ENCODE peak calls at places on chromosomes 4 and X, in seven cellular contexts. X, T, P, Q, V, S and M are unnamed samples. For H3K4me1, the result is how much of the 10 kb centered on the place peaks cover.

GRCh38 chr4:53196872-53197759 is 168.7 kb downstream of the SCFD2 start:
- DNase-seq in X (peak), T (no peak), P (peak), Q (no peak), V (peak), S (no peak), M (peak)

GRCh38 chr4:87524456-87524855 is 4.7 kb downstream of the SPARCL1 start:
- DNase-seq in X (no peak), T (no peak), P (no peak), Q (no peak), V (no peak), S (no peak), M (no peak)

GRCh38 chr4:7029212-7029611 is 14.0 kb upstream of the TADA2B start:
- DNase-seq in X (no peak), T (no peak), P (no peak), Q (no peak), V (no peak), S (no peak), M (no peak)

GRCh38 chr4:706834-707598 is 1.4 kb downstream of the PCGF3 start:
- DNase-seq in X (no peak), T (no peak), P (no peak), Q (no peak), V (no peak), S (no peak), M (no peak)

GRCh38 chrX:115694028-115694427 is 133.1 kb downstream of the PLS3 start:
- DNase-seq in X (no peak), T (no peak), P (no peak), Q (no peak), V (no peak), S (no peak), M (no peak)

GRCh38 chr4:69617083-69617694 is 22.3 kb downstream of the UGT2A2 start:
- DNase-seq in X (no peak), T (no peak), P (peak), Q (no peak), V (peak), S (no peak), M (peak)

GRCh38 chr4:85005865-85006377 is 39.4 kb upstream of the WDFY3 start:
- DNase-seq in X (no peak), T (no peak), P (no peak), Q (no peak), V (no peak), S (no peak), M (no peak)

GRCh38 chr4:155062948-155063347 is 145.5 kb upstream of the NPY2R start:
- DNase-seq in X (no peak), T (no peak), P (no peak), Q (no peak), V (no peak), S (no peak), M (no peak)

GRCh38 chr4:181775298-181775697 is 467.9 kb upstream of the TENM3 start:
- DNase-seq in X (no peak), T (no peak), P (no peak), Q (no peak), V (no peak), S (no peak), M (no peak)

GRCh38 chr4:113587156-113587555 is 174.4 kb downstream of the CAMK2D start:
- DNase-seq in X (no peak), T (no peak), P (no peak), Q (no peak), V (no peak), S (no peak), M (peak)

GRCh38 chr4:175929932-175930331 is 117.9 kb upstream of the GPM6A start:
- DNase-seq in X (no peak), T (no peak), P (no peak), Q (no peak), V (no peak), S (no peak), M (no peak)

GRCh38 chr4:166501941-166502382 is 628.9 kb downstream of the TLL1 start:
- DNase-seq in X (no peak), T (peak), P (peak), Q (no peak), V (peak), S (no peak), M (peak)

GRCh38 chr4:128574706-128575105 is 234.8 kb upstream of the JADE1 start:
- DNase-seq in X (peak), T (peak), P (peak), Q (peak), V (peak), S (peak), M (peak)

GRCh38 chr4:10698172-10698571 is 13.6 kb upstream of the CLNK start:
- DNase-seq in X (no peak), T (no peak), P (no peak), Q (no peak), V (no peak), S (no peak), M (no peak)

GRCh38 chr4:153232768-153233167 is 28.5 kb downstream of the TRIM2 start:
- DNase-seq in X (no peak), T (peak), P (peak), Q (peak), V (peak), S (peak), M (peak)

GRCh38 chrX:153459976-153460375 is 10.4 kb downstream of the HAUS7 start:
- DNase-seq in X (no peak), T (no peak), P (no peak), Q (no peak), V (no peak), S (no peak), M (no peak)

GRCh38 chrX:39730671-39731389 is 366.9 kb downstream of the BCOR start:
- DNase-seq in X (peak), T (peak), P (no peak), Q (peak), V (peak), S (peak), M (peak)

GRCh38 chr4:6999172-7000086 is 43.7 kb upstream of the TADA2B start:
- DNase-seq in X (peak), T (no peak), P (peak), Q (no peak), V (no peak), S (no peak), M (no peak)

GRCh38 chr4:14532436-14532835 is 469.8 kb upstream of the CPEB2 start:
- DNase-seq in X (no peak), T (no peak), P (no peak), Q (no peak), V (no peak), S (no peak), M (no peak)

GRCh38 chrX:131840799-131841495 is 182.2 kb upstream of the STK26 start:
- DNase-seq in X (no peak), T (no peak), P (no peak), Q (no peak), V (no peak), S (no peak), M (no peak)

GRCh38 chr4:3388461-3389185 is 53.1 kb upstream of the HGFAC start:
- DNase-seq in X (no peak), T (no peak), P (no peak), Q (no peak), V (no peak), S (no peak), M (no peak)

GRCh38 chr4:101597204-101597603 is 193.3 kb upstream of the BANK1 start:
- DNase-seq in X (peak), T (no peak), P (no peak), Q (no peak), V (no peak), S (no peak), M (no peak)

GRCh38 chr4:26368685-26369084 is 47.9 kb downstream of the RBPJ start:
- DNase-seq in X (no peak), T (no peak), P (no peak), Q (no peak), V (no peak), S (no peak), M (peak)

GRCh38 chr4:26372076-26372475 is 51.3 kb downstream of the RBPJ start:
- DNase-seq in X (no peak), T (no peak), P (no peak), Q (no peak), V (no peak), S (no peak), M (no peak)

GRCh38 chr4:26375589-26375988 is 54.8 kb downstream of the RBPJ start:
- DNase-seq in X (no peak), T (no peak), P (no peak), Q (no peak), V (no peak), S (no peak), M (no peak)

GRCh38 chr4:26369132-26370036 is 48.6 kb downstream of the RBPJ start:
- DNase-seq in X (no peak), T (no peak), P (no peak), Q (no peak), V (no peak), S (no peak), M (peak)

DNA sequence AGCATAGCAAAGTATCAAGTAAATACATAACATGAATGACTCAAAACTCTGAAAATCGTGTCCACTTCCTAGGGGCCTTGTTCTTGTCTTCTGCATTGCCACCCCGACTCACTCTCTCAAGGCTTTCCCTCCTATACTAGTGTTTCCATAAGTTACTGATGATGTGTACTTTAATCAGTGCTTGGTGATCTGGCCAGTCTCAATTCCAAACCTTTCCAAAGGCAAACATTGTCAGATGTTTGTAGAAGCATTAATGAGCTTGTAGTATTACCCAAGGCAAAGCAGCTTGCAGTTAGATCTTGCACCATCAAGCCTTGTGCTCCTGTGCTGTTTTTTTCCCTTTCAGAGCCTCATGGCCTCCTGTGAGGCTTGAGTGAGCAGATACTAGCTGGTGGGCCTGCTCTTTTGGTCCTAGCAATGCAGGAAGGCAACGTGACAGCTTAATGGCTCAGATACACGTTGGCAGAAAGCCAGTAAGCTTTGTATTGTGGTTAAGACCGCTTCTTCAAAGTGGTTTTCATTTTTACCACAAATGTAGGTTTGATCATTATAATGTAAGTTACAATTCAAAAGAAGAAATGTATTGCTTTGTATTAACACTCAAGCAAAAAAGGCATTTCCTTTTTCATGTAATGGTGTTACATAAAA is 51.8 kb downstream of the RBPJ start:
- DNase-seq in X (peak), T (no peak), P (no peak), Q (no peak), V (no peak), S (no peak), M (peak)
- H3K4me1 ChIP-seq in X (under half), T (under half), P (under half), Q (under half), V (under half), S (under half), M (under half)

DNA sequence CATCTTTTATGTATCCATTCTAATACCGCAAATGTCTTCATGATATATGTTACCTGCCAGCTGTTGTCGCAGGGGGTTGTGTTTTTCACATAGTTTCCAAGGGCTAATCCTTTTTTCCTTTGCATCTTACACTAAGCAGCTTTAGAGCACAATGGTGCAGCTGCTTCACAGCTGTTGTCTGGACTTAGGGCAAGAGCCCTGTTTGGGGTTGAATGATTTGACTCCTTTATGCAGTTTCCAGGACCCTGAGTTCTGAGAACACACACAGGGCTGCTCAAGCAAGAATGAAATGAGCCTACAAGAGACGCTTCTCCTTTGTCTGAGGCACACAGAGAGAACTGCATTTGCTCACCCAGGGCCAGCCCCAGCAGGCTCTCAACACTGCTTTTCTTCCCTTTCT is 20.2 kb downstream of the CCNG2 start:
- DNase-seq in X (no peak), T (no peak), P (no peak), Q (no peak), V (no peak), S (no peak), M (peak)
- H3K4me1 ChIP-seq in X (under half), T (under half), P (under half), Q (under half), V (under half), S (under half), M (under half)

GRCh38 chrX:107672955-107673378 is 44.7 kb downstream of the PRPS1 start:
- DNase-seq in X (peak), T (peak), P (peak), Q (peak), V (peak), S (peak), M (peak)
- H3K4me1 ChIP-seq in X (under half), T (under half), P (under half), Q (under half), V (under half), S (under half), M (under half)

GRCh38 chrX:105219454-105220401 is 766 bp downstream of the TEX13A start:
- DNase-seq in X (no peak), T (no peak), P (no peak), Q (no peak), V (no peak), S (no peak), M (no peak)
- H3K4me1 ChIP-seq in X (under half), T (under half), P (under half), Q (under half), V (under half), S (under half), M (under half)

GRCh38 chr4:169267070-169267469 is 3.7 kb downstream of the SH3RF1 start:
- DNase-seq in X (no peak), T (no peak), P (no peak), Q (no peak), V (no peak), S (no peak), M (no peak)

GRCh38 chr4:169266081-169266480 is 4.7 kb downstream of the SH3RF1 start:
- DNase-seq in X (no peak), T (no peak), P (no peak), Q (no peak), V (no peak), S (no peak), M (no peak)

GRCh38 chr4:169268951-169269781 is 1.6 kb downstream of the SH3RF1 start:
- DNase-seq in X (no peak), T (no peak), P (no peak), Q (peak), V (no peak), S (no peak), M (no peak)

GRCh38 chr4:169263791-169264392 is 6.9 kb downstream of the SH3RF1 start:
- DNase-seq in X (no peak), T (no peak), P (no peak), Q (peak), V (no peak), S (no peak), M (no peak)

GRCh38 chr4:169266661-169267060 is 4.1 kb downstream of the SH3RF1 start:
- DNase-seq in X (no peak), T (no peak), P (no peak), Q (no peak), V (no peak), S (no peak), M (no peak)
- H3K4me1 ChIP-seq in X (under half), T (under half), P (half or more), Q (half or more), V (under half), S (under half), M (under half)

DNA sequence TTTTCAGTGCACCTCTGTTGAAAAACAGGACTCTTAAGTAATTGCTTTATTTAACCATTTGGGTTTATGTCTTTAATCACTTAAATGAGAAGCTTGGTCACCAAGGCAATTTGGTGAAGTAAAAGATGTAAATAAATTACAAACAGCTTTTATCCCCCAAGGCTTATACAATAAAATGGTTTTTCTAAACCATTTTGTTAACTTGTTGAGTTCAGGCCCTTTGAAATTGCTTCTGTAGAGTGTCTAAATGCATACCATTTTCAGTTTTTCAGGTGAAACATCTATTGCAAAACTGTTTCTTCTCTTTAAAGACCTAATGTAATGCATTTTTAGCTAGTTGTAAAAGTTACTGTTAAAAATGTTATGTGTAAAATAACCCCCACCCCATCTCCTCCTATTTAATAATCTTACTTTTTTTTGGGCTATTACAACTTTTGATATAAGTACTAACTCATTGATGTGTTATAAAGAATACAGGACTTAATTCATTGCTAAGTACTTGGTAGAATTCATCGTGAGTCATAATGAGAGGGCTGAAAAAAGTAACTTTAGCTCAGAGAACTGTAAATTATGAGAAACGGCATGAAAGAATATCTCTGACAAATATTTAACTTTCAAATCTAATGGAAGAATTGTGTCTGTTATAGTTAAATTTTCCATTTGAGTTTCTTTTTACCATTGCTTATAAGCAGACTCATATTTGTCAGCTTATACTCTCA is 4.5 kb downstream of the RAPGEF2 start:
- DNase-seq in X (no peak), T (no peak), P (no peak), Q (no peak), V (no peak), S (no peak), M (no peak)
- H3K4me1 ChIP-seq in X (under half), T (under half), P (under half), Q (under half), V (under half), S (under half), M (under half)

GRCh38 chr4:82367438-82368097 is 6.2 kb downstream of the HNRNPD start:
- DNase-seq in X (no peak), T (no peak), P (no peak), Q (no peak), V (no peak), S (no peak), M (no peak)
- H3K4me1 ChIP-seq in X (half or more), T (under half), P (under half), Q (half or more), V (half or more), S (under half), M (half or more)

GRCh38 chr4:143356493-143356892 is 19.8 kb downstream of the GAB1 start:
- DNase-seq in X (no peak), T (no peak), P (no peak), Q (no peak), V (no peak), S (no peak), M (peak)
- H3K4me1 ChIP-seq in X (under half), T (under half), P (under half), Q (half or more), V (under half), S (under half), M (under half)